ENCODE peak calls at places on chromosome 17, in seven cellular contexts. Z is A549, J is tibial nerve, Q is K562, F is ovary, U is SK-N-SH, W is stomach. G is an unnamed sample.
A peak's percentile ranks its signal among the peaks of the same experiment; 100 is the strongest.

GRCh38 chr17:4533522-4534502 is 21.4 kb downstream of the MYBBP1A start:
- DNase-seq in Z (peak; percentile 53), J (no peak), Q (peak; percentile 29), F (no peak), U (peak; percentile 91), W (peak; percentile 76), G (no peak)

GRCh38 chr17:67168485-67168884 is 76.5 kb downstream of the HELZ start:
- DNase-seq in Z (no peak), J (no peak), Q (no peak), F (no peak), U (no peak), W (no peak), G (no peak)

GRCh38 chr17:21677911-21678310 is 14.4 kb upstream of the KCNJ18 start:
- DNase-seq in Z (no peak), J (no peak), Q (no peak), F (no peak), U (no peak), W (no peak), G (no peak)

GRCh38 chr17:56833023-56833811 is 503 bp downstream of the C17orf67 start:
- DNase-seq in Z (peak; percentile 49), J (peak; percentile 30), Q (peak; percentile 68), F (peak; percentile 68), U (peak; percentile 86), W (peak; percentile 63), G (peak; percentile 70)

GRCh38 chr17:83106913-83107655 is 27.7 kb downstream of the METRNL start:
- DNase-seq in Z (no peak), J (no peak), Q (no peak), F (no peak), U (no peak), W (no peak), G (no peak)

GRCh38 chr17:83175551-83176271 is 96.3 kb downstream of the METRNL start:
- DNase-seq in Z (no peak), J (no peak), Q (no peak), F (no peak), U (no peak), W (no peak), G (no peak)

GRCh38 chr17:62062313-62062712 is 2.8 kb downstream of the MED13 start:
- DNase-seq in Z (no peak), J (no peak), Q (no peak), F (no peak), U (no peak), W (no peak), G (no peak)

GRCh38 chr17:72667096-72668063 is 425.1 kb downstream of the SLC39A11 start:
- DNase-seq in Z (no peak), J (no peak), Q (no peak), F (no peak), U (no peak), W (no peak), G (no peak)

GRCh38 chr17:77677637-77678036 is 280.9 kb upstream of the TNRC6C start:
- DNase-seq in Z (no peak), J (no peak), Q (no peak), F (no peak), U (no peak), W (no peak), G (no peak)

GRCh38 chr17:77856551-77857305 is 101.8 kb upstream of the TNRC6C start:
- DNase-seq in Z (no peak), J (no peak), Q (no peak), F (no peak), U (no peak), W (no peak), G (no peak)

GRCh38 chr17:59000022-59000421 is 106.7 kb downstream of the TRIM37 start:
- DNase-seq in Z (no peak), J (no peak), Q (no peak), F (no peak), U (no peak), W (no peak), G (no peak)

GRCh38 chr17:74820037-74820436 is 39.6 kb downstream of the GRIN2C start:
- DNase-seq in Z (no peak), J (no peak), Q (no peak), F (no peak), U (no peak), W (no peak), G (no peak)

GRCh38 chr17:13940858-13941665 is 128.2 kb upstream of the COX10 start:
- DNase-seq in Z (peak; percentile 78), J (no peak), Q (no peak), F (no peak), U (no peak), W (no peak), G (no peak)

GRCh38 chr17:50807675-50808074 is 27.7 kb upstream of the WFIKKN2 start:
- DNase-seq in Z (no peak), J (no peak), Q (no peak), F (no peak), U (no peak), W (no peak), G (no peak)

GRCh38 chr17:77352441-77352840 is 211.7 kb downstream of the SEC14L1 start:
- DNase-seq in Z (no peak), J (no peak), Q (no peak), F (no peak), U (no peak), W (peak; percentile 14), G (peak; percentile 7)

GRCh38 chr17:10605221-10605783 is 51.8 kb downstream of the MYH3 start:
- DNase-seq in Z (no peak), J (no peak), Q (no peak), F (no peak), U (no peak), W (no peak), G (no peak)

GRCh38 chr17:17376362-17376761 is 73.2 kb downstream of the NT5M start:
- DNase-seq in Z (no peak), J (no peak), Q (no peak), F (no peak), U (no peak), W (no peak), G (no peak)
- TF ChIP-seq EP300 in Z (no peak), J (no peak), Q (no peak), F (no peak), U (no peak), W (no peak), G (no peak)

DNA sequence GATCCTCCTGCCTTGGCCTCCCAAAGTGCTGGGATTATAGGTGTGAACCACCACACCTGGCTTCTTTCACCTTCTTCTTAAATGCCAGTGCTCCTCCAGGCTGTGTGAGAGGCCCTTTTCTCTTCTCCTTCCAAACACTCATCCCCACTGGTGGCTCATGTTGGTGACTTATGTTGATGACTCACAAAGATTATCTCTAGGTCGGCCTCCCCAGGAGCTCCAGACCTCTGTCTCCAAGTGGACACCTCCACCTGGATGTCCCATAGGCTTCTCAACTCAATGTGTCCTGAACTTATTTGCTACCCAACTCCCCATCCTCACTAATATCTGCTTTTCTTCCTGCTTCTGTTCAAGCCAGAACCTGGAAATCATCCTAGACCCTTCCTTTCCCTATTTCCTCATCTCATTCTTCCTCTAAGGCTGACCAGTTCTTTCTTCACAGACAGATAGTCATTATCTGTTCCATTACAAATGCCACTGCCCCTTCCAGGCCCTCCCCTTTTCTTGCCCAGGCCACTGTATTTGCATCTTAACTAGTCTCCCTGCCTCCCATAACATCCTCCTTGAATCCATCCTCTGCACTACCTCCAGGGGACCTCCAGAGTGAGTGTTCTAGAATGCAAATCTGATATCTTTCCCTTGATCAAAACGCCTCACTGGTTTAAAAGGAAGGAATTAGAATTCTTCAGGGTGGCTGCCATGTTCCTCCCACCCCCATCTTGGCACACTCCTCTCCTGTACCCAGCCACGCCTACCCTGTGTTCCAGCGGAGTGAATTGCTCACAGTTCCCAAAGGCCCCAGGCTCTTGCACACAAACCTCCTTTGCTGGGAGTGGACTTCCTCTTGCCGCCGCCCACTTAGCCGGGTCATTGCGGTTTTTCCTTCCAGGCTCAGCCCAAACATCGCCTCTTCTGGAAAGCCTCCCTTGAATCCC is 34.8 kb upstream of the FBXO47 start:
- DNase-seq in Z (peak; percentile 33), J (peak; percentile 88), Q (peak; percentile 29), F (no peak), U (no peak), W (peak; percentile 48), G (no peak)
- H3K27ac ChIP-seq in Z (no peak overlapping the region), J (peak overlapping the region; percentile 92), Q (peak overlapping the region; percentile 63), F (no peak overlapping the region), U (no peak overlapping the region), W (peak overlapping the region; percentile 75), G (peak overlapping the region; percentile 68)

GRCh38 chr17:33519692-33520091 is 226.6 kb upstream of the ASIC2 start:
- DNase-seq in Z (no peak), J (no peak), Q (peak; percentile 11), F (no peak), U (no peak), W (no peak), G (no peak)

GRCh38 chr17:33520404-33521032 is 227.4 kb upstream of the ASIC2 start:
- DNase-seq in Z (peak; percentile 46), J (peak; percentile 23), Q (peak; percentile 82), F (peak; percentile 22), U (peak; percentile 83), W (peak; percentile 41), G (no peak)

GRCh38 chr17:33522623-33523022 is 229.5 kb upstream of the ASIC2 start:
- DNase-seq in Z (no peak), J (no peak), Q (peak; percentile 40), F (no peak), U (no peak), W (no peak), G (no peak)

GRCh38 chr17:33523577-33523981 is 230.5 kb upstream of the ASIC2 start:
- DNase-seq in Z (no peak), J (no peak), Q (no peak), F (no peak), U (no peak), W (no peak), G (no peak)

DNA sequence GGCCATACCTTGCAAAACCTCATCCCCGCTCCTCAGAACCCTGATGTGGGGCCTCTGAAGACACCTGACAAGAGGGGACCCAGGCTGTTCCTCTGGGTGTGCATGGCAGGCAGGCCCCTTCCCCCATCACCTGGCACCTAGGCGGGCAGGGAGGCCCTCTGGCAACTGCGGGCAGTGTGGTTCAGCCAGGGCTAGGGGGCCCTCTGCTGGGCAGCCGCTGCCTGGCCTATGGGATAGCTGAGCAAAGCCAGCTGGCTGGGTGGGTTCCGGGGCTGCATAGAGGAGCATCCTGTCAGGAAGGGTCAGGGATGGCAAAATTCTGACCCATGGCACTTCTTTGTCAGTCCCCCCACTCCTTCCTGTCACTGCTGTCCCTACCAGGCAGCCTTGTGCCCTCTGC is 228.7 kb upstream of the ASIC2 start:
- DNase-seq in Z (no peak), J (no peak), Q (peak; percentile 24), F (no peak), U (peak; percentile 70), W (no peak), G (no peak)
- TF ChIP-seq CTCF in Z (peak; percentile 38), J (no peak), Q (peak; percentile 53), F (no peak), U (peak; percentile 57), W (no peak), G (peak; percentile 31)

DNA sequence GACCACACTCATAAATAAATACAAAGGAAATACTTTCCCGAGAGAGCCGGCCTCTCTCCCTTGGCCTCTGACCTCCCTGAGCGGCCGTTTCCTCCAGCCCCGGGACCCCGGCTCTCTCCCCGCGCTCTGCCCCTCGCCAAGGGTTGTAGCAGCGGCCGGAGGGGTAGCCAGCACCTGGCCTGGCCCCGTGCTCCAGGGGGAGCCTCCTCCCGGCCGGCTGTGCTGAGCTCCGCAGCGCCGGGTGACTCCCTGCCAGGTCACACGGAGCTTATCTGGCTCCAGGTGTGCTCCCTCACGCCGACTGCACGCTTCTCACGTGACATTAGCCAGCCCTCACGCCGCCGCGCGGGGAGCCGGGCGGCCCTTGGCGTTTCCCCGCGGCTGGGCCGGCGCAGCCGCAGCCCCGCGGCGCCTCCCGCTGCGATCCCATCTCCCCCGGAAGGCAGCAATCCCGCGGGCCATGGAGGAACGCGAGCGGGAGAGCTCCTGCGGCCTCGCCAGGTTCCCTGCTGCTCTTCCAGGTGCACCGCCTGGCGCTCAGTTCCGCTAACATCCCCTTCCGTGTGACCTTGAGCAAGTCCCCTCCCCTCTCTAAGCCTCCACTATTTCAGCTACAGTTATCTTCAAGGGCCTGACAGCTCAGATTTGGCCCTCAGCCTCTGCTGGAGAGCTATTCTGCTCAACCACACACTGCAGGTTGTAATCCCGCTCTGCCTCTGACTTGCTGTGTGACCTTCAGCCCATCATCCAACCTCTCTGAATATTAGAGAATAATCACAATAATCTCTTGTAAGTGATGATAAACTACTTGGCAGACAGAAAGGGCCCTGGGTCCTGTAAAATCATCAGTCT is 3.5 kb downstream of the MYO18A start:
- DNase-seq in Z (peak; percentile 42), J (no peak), Q (peak; percentile 77), F (peak; percentile 76), U (peak; percentile 78), W (peak; percentile 92), G (peak; percentile 91)
- TF ChIP-seq EP300 in Z (no peak), J (no peak), Q (peak; percentile 44), F (no peak), U (no peak), W (no peak), G (no peak)